ENCODE peak calls at places on chromosomes 13 and 19, in seven cellular contexts. R is CD4-positive, alpha-beta memory T cell; G is Peyer's patch; Y is Kasumi-1; F is T-helper 22 cell; W is NAMALWA; U is HAP-1. I is an unnamed sample.

GRCh38 chr19:41411682-41412265 is 14.2 kb downstream of the BCKDHA start:
- DNase-seq in R (no peak), G (no peak), Y (no peak), F (no peak), W (no peak), U (no peak), I (no peak)

GRCh38 chr19:1811472-1811894 is 593 bp downstream of the ATP8B3 start:
- DNase-seq in R (no peak), G (peak), Y (peak), F (peak), W (no peak), U (no peak), I (no peak)

GRCh38 chr19:29871143-29871542 is 59.4 kb downstream of the CCNE1 start:
- DNase-seq in R (no peak), G (no peak), Y (no peak), F (no peak), W (no peak), U (no peak), I (no peak)

GRCh38 chr19:41433171-41433570 is 6.0 kb upstream of the B3GNT8 start:
- DNase-seq in R (no peak), G (no peak), Y (no peak), F (no peak), W (no peak), U (no peak), I (no peak)

GRCh38 chr19:46976845-46977320 is 42.8 kb upstream of the NPAS1 start:
- DNase-seq in R (no peak), G (no peak), Y (no peak), F (no peak), W (no peak), U (no peak), I (no peak)

GRCh38 chr13:51148952-51149573 is 38.0 kb upstream of the C13orf42 start:
- DNase-seq in R (no peak), G (no peak), Y (peak), F (no peak), W (peak), U (peak), I (no peak)

GRCh38 chr13:93778548-93778947 is 551.9 kb downstream of the GPC6 start:
- DNase-seq in R (no peak), G (no peak), Y (no peak), F (no peak), W (no peak), U (no peak), I (no peak)

GRCh38 chr19:1066748-1067340 is at the start of gene ARHGAP45:
- DNase-seq in R (peak), G (peak), Y (peak), F (peak), W (peak), U (peak), I (no peak)

GRCh38 chr19:4759388-4760284 is 31.9 kb upstream of the FEM1A start:
- DNase-seq in R (peak), G (peak), Y (peak), F (peak), W (peak), U (peak), I (peak)

GRCh38 chr19:7366701-7367420 is 18.1 kb downstream of the ARHGEF18 start:
- DNase-seq in R (peak), G (peak), Y (peak), F (no peak), W (peak), U (no peak), I (no peak)

I was measured in DMS 273 treated with DMSO at 0.1 percent for 48 hours.